ENCODE peak calls at places on chromosome 16, in eight cellular contexts. One of them, this sample, is unnamed.

GRCh38 chr16:72066747-72067146 is 3.7 kb downstream of the HPR start:
- DNase-seq in ovary: no peak
- DNase-seq in A549: peak
- DNase-seq in brain microvascular endothelial cell: peak
- DNase-seq in body of pancreas: peak
- DNase-seq in hepatocyte: peak
- DNase-seq in cardiac fibroblast: peak
- DNase-seq in spleen: no peak
- DNase-seq in this sample: peak

GRCh38 chr16:11973065-11973464 is 3.5 kb upstream of the SNX29 start:
- DNase-seq in cardiac fibroblast: no peak
- DNase-seq in body of pancreas: no peak
- DNase-seq in ovary: no peak
- DNase-seq in spleen: no peak
- DNase-seq in brain microvascular endothelial cell: no peak
- DNase-seq in hepatocyte: no peak
- DNase-seq in A549: no peak
- DNase-seq in this sample: no peak

GRCh38 chr16:4586297-4586696 is 28.4 kb downstream of the UBALD1 start:
- DNase-seq in body of pancreas: no peak
- DNase-seq in ovary: no peak
- DNase-seq in hepatocyte: no peak
- DNase-seq in brain microvascular endothelial cell: no peak
- DNase-seq in spleen: no peak
- DNase-seq in A549: no peak
- DNase-seq in cardiac fibroblast: no peak
- DNase-seq in this sample: no peak

GRCh38 chr16:69131167-69131748 is 1.1 kb downstream of the CHTF8 start:
- DNase-seq in brain microvascular endothelial cell: peak
- DNase-seq in spleen: peak
- DNase-seq in body of pancreas: no peak
- DNase-seq in ovary: no peak
- DNase-seq in hepatocyte: peak
- DNase-seq in cardiac fibroblast: peak
- DNase-seq in A549: peak
- DNase-seq in this sample: no peak

GRCh38 chr16:69814561-69814960 is 52.4 kb downstream of the WWP2 start:
- DNase-seq in ovary: no peak
- DNase-seq in spleen: no peak
- DNase-seq in body of pancreas: peak
- DNase-seq in brain microvascular endothelial cell: no peak
- DNase-seq in A549: no peak
- DNase-seq in cardiac fibroblast: no peak
- DNase-seq in hepatocyte: peak
- DNase-seq in this sample: no peak

GRCh38 chr16:13036600-13036999 is 135.2 kb downstream of the SHISA9 start:
- DNase-seq in A549: peak
- DNase-seq in brain microvascular endothelial cell: peak
- DNase-seq in ovary: peak
- DNase-seq in cardiac fibroblast: peak
- DNase-seq in body of pancreas: peak
- DNase-seq in spleen: no peak
- DNase-seq in hepatocyte: peak
- DNase-seq in this sample: peak

GRCh38 chr16:31134625-31135534 is 647 bp downstream of the PRSS8 start:
- DNase-seq in hepatocyte: peak
- DNase-seq in ovary: no peak
- DNase-seq in A549: no peak
- DNase-seq in brain microvascular endothelial cell: no peak
- DNase-seq in cardiac fibroblast: no peak
- DNase-seq in spleen: no peak
- DNase-seq in body of pancreas: peak
- DNase-seq in this sample: no peak

GRCh38 chr16:72787519-72788268 is 260.2 kb downstream of the ZFHX3 start:
- DNase-seq in brain microvascular endothelial cell: peak
- DNase-seq in A549: no peak
- DNase-seq in spleen: peak
- DNase-seq in body of pancreas: peak
- DNase-seq in hepatocyte: peak
- DNase-seq in cardiac fibroblast: peak
- DNase-seq in ovary: peak
- DNase-seq in this sample: peak

GRCh38 chr16:24789881-24790280 is 55.9 kb upstream of the SLC5A11 start:
- DNase-seq in A549: no peak
- DNase-seq in hepatocyte: no peak
- DNase-seq in brain microvascular endothelial cell: no peak
- DNase-seq in cardiac fibroblast: no peak
- DNase-seq in ovary: no peak
- DNase-seq in spleen: no peak
- DNase-seq in body of pancreas: no peak
- DNase-seq in this sample: no peak

GRCh38 chr16:27113341-27113841 is 46.7 kb downstream of the C16orf82 start:
- DNase-seq in cardiac fibroblast: no peak
- DNase-seq in ovary: no peak
- DNase-seq in body of pancreas: no peak
- DNase-seq in hepatocyte: no peak
- DNase-seq in A549: no peak
- DNase-seq in brain microvascular endothelial cell: no peak
- DNase-seq in spleen: peak
- DNase-seq in this sample: no peak

GRCh38 chr16:4944333-4945281 is 7.7 kb upstream of the PPL start:
- DNase-seq in hepatocyte: peak
- DNase-seq in spleen: no peak
- DNase-seq in cardiac fibroblast: peak
- DNase-seq in body of pancreas: peak
- DNase-seq in A549: peak
- DNase-seq in brain microvascular endothelial cell: peak
- DNase-seq in ovary: peak
- DNase-seq in this sample: peak

GRCh38 chr16:81401035-81401950 is 43.3 kb upstream of the CMIP start:
- DNase-seq in ovary: peak
- DNase-seq in cardiac fibroblast: peak
- DNase-seq in spleen: no peak
- DNase-seq in body of pancreas: no peak
- DNase-seq in brain microvascular endothelial cell: peak
- DNase-seq in hepatocyte: no peak
- DNase-seq in A549: peak
- DNase-seq in this sample: peak

GRCh38 chr16:70391446-70391845 is 44.7 kb downstream of the DDX19A start:
- DNase-seq in brain microvascular endothelial cell: no peak
- DNase-seq in hepatocyte: no peak
- DNase-seq in spleen: no peak
- DNase-seq in body of pancreas: no peak
- DNase-seq in ovary: no peak
- DNase-seq in A549: no peak
- DNase-seq in cardiac fibroblast: no peak
- DNase-seq in this sample: no peak

GRCh38 chr16:48829911-48830310 is 219.9 kb upstream of the N4BP1 start:
- DNase-seq in spleen: no peak
- DNase-seq in ovary: no peak
- DNase-seq in hepatocyte: no peak
- DNase-seq in cardiac fibroblast: no peak
- DNase-seq in body of pancreas: no peak
- DNase-seq in A549: no peak
- DNase-seq in brain microvascular endothelial cell: no peak
- DNase-seq in this sample: no peak

DNA sequence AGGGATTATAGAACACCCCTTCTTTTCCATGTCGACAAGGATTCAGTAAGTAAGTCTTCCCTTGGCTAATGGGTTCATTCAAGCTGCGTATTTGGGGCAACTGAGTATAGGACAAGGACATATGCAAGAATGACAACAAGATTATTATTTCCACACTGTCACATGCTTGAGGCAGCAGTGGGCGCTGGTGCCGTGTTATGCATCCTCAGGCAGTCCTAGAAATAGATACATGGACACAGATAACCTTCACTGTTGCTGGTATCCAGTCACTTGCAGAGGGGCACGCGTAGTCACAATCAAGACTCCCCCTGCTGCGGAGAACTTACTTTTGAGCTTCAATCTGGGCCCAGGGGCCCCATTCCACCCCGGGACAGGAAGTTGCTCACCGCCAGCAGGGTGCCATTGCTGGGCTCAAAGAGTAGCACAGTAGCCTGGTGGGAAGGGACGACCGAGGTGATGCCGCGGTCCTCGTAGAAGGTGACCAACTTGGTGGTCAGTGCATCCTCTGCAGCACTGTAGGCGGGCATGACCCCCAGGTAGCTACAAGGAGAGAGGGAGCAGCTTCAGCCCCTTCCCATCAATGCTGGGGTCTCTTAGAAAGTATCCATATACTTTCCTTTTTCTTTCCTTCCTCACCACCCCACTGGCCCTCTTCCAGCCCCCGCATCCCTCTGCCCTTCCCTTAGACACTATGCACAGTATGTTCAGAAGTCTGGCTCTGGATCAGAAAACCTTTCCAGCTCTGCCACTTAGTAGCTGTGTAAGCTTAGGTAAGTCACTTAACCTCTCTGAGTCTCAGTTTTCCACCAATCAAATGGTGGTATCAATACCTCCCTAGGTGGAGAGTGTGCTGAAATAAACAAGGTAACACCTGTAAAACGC is 804 bp downstream of the CRYM start:
- DNase-seq in A549: no peak
- DNase-seq in body of pancreas: no peak
- DNase-seq in hepatocyte: no peak
- DNase-seq in brain microvascular endothelial cell: no peak
- DNase-seq in ovary: no peak
- DNase-seq in cardiac fibroblast: no peak
- DNase-seq in spleen: no peak
- DNase-seq in this sample: no peak
- H3K4me3 ChIP-seq in A549: peak
- H3K4me3 ChIP-seq in body of pancreas: no peak
- H3K4me3 ChIP-seq in hepatocyte: peak
- H3K4me3 ChIP-seq in brain microvascular endothelial cell: no peak
- H3K4me3 ChIP-seq in ovary: no peak
- H3K4me3 ChIP-seq in cardiac fibroblast: no peak
- H3K4me3 ChIP-seq in spleen: no peak
- H3K4me3 ChIP-seq in this sample: no peak

DNA sequence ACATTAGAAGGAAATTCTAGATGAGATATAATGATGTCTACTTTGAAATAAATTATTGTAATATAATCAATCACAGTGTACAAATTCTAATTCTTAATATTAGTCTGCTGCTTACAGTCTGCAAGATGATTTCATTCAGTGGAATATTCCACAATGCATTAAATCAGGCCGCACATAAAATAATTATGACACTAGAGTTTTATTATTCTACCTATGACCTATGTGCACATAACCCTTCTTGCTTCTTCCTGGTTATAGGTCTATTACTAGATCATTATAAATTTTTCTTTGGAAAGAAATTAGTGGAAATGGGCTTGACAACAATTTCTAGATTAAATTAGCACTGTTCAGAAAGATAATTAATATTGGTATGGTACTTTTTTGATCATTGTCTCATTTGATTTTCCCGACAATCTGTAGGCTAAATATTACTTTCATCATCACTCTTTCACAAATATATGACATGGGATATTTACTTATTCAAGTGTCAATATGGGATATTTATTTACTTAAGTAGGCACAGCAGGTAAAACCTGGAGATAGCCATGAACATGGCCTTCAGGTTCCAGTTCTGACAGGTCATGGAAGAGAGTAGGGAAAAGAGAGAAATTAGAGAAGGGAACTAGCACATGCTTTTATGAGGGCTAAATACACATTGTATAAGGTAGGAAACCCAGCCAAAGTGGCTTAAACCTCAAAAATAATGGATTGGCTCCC is 476.4 kb downstream of the TOX3 start:
- DNase-seq in brain microvascular endothelial cell: no peak
- DNase-seq in A549: no peak
- DNase-seq in hepatocyte: no peak
- DNase-seq in ovary: no peak
- DNase-seq in body of pancreas: no peak
- DNase-seq in spleen: no peak
- DNase-seq in cardiac fibroblast: no peak
- DNase-seq in this sample: no peak
- H3K4me3 ChIP-seq in brain microvascular endothelial cell: no peak
- H3K4me3 ChIP-seq in A549: no peak
- H3K4me3 ChIP-seq in hepatocyte: no peak
- H3K4me3 ChIP-seq in ovary: no peak
- H3K4me3 ChIP-seq in body of pancreas: no peak
- H3K4me3 ChIP-seq in spleen: no peak
- H3K4me3 ChIP-seq in cardiac fibroblast: no peak
- H3K4me3 ChIP-seq in this sample: no peak

GRCh38 chr16:30088237-30088831 is 3.4 kb downstream of the TBX6 start:
- DNase-seq in ovary: no peak
- DNase-seq in cardiac fibroblast: no peak
- DNase-seq in hepatocyte: no peak
- DNase-seq in A549: no peak
- DNase-seq in brain microvascular endothelial cell: no peak
- DNase-seq in spleen: no peak
- DNase-seq in body of pancreas: no peak
- DNase-seq in this sample: no peak
- H3K4me3 ChIP-seq in ovary: no peak
- H3K4me3 ChIP-seq in cardiac fibroblast: no peak
- H3K4me3 ChIP-seq in hepatocyte: no peak
- H3K4me3 ChIP-seq in A549: no peak
- H3K4me3 ChIP-seq in brain microvascular endothelial cell: no peak
- H3K4me3 ChIP-seq in spleen: no peak
- H3K4me3 ChIP-seq in body of pancreas: no peak
- H3K4me3 ChIP-seq in this sample: no peak

GRCh38 chr16:28933176-28933575 is 1.4 kb downstream of the CD19 start:
- DNase-seq in A549: no peak
- DNase-seq in ovary: no peak
- DNase-seq in body of pancreas: no peak
- DNase-seq in brain microvascular endothelial cell: no peak
- DNase-seq in spleen: no peak
- DNase-seq in hepatocyte: no peak
- DNase-seq in cardiac fibroblast: no peak
- DNase-seq in this sample: no peak
- H3K4me3 ChIP-seq in A549: no peak
- H3K4me3 ChIP-seq in ovary: no peak
- H3K4me3 ChIP-seq in body of pancreas: no peak
- H3K4me3 ChIP-seq in brain microvascular endothelial cell: no peak
- H3K4me3 ChIP-seq in spleen: peak
- H3K4me3 ChIP-seq in hepatocyte: no peak
- H3K4me3 ChIP-seq in cardiac fibroblast: no peak
- H3K4me3 ChIP-seq in this sample: no peak

DNA sequence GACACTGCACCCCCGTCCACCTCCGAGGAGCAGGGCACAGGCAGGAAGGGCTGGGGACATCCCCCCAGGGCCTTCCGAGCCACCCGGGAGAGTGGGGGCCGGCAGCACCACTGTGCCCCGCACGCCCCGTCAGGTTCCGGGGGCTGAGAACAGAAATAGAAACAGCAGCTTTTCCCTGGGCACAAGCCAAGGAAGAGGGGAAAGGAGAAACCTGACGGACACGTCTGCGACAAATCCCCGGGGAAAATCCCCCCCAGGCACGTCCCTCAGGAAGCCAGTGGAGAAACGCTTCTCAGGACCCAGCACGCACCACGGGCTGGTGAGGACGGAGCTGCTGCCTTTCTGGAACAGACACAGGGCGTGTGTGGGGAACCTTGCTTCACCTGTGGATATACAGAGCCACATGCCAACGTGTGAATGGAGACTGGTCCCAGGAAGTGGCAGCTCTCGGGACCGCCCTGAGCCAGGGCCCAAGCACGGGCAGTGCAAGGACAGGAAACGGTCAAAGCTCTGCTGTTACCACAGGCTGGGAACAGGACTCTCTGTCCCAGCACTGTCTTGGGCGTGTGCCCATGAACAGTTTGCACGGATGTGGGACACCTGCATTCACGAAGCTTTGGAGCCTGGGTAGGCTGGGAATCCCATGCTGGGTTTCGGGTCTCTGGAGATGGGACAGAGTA is 1.2 kb upstream of the TMEM204 start:
- DNase-seq in ovary: no peak
- DNase-seq in body of pancreas: peak
- DNase-seq in hepatocyte: no peak
- DNase-seq in brain microvascular endothelial cell: no peak
- DNase-seq in A549: no peak
- DNase-seq in cardiac fibroblast: peak
- DNase-seq in spleen: no peak
- DNase-seq in this sample: peak
- H3K4me3 ChIP-seq in ovary: no peak
- H3K4me3 ChIP-seq in body of pancreas: no peak
- H3K4me3 ChIP-seq in hepatocyte: no peak
- H3K4me3 ChIP-seq in brain microvascular endothelial cell: no peak
- H3K4me3 ChIP-seq in A549: no peak
- H3K4me3 ChIP-seq in cardiac fibroblast: no peak
- H3K4me3 ChIP-seq in spleen: no peak
- H3K4me3 ChIP-seq in this sample: no peak